ENCODE peak calls at places on chromosomes 16 and 17, in eight cellular contexts. One of them, this sample, is unnamed.

GRCh38 chr16:73228649-73229048 is 180.7 kb upstream of the ZFHX3 start:
- DNase-seq in AG04449: peak; percentile 19
- DNase-seq in testis: no peak
- DNase-seq in neural progenitor cell: no peak
- DNase-seq in AG09319: no peak
- DNase-seq in Caco-2: no peak
- DNase-seq in RWPE1: no peak
- DNase-seq in HFFc6: peak; percentile 83
- DNase-seq in this sample: peak; percentile 62

GRCh38 chr17:73952136-73952497 is 251.4 kb upstream of the RPL38 start:
- DNase-seq in neural progenitor cell: peak; percentile 85
- DNase-seq in Caco-2: no peak
- DNase-seq in testis: no peak
- DNase-seq in RWPE1: no peak
- DNase-seq in AG09319: no peak
- DNase-seq in AG04449: no peak
- DNase-seq in HFFc6: no peak
- DNase-seq in this sample: no peak

GRCh38 chr17:65294184-65294719 is 157.1 kb downstream of the RGS9 start:
- DNase-seq in AG09319: peak; percentile 42
- DNase-seq in AG04449: no peak
- DNase-seq in neural progenitor cell: peak; percentile 83
- DNase-seq in HFFc6: peak; percentile 45
- DNase-seq in Caco-2: peak; percentile 74
- DNase-seq in testis: peak; percentile 72
- DNase-seq in RWPE1: peak; percentile 71
- DNase-seq in this sample: peak; percentile 72

GRCh38 chr16:68752602-68753001 is 15.5 kb downstream of the CDH1 start:
- DNase-seq in testis: no peak
- DNase-seq in RWPE1: no peak
- DNase-seq in AG09319: no peak
- DNase-seq in HFFc6: no peak
- DNase-seq in AG04449: no peak
- DNase-seq in neural progenitor cell: no peak
- DNase-seq in Caco-2: peak; percentile 61
- DNase-seq in this sample: no peak

GRCh38 chr17:48497103-48497502 is 33.7 kb downstream of the HOXB1 start:
- DNase-seq in AG09319: no peak
- DNase-seq in Caco-2: no peak
- DNase-seq in HFFc6: no peak
- DNase-seq in testis: no peak
- DNase-seq in neural progenitor cell: no peak
- DNase-seq in RWPE1: no peak
- DNase-seq in AG04449: no peak
- DNase-seq in this sample: peak; percentile 68

GRCh38 chr16:12462690-12463646 is 340.7 kb downstream of the CPPED1 start:
- DNase-seq in Caco-2: no peak
- DNase-seq in AG09319: no peak
- DNase-seq in HFFc6: peak; percentile 30
- DNase-seq in RWPE1: no peak
- DNase-seq in neural progenitor cell: no peak
- DNase-seq in testis: no peak
- DNase-seq in AG04449: peak; percentile 41
- DNase-seq in this sample: peak; percentile 65

GRCh38 chr16:56354746-56355145 is 70.6 kb downstream of the AMFR start:
- DNase-seq in neural progenitor cell: no peak
- DNase-seq in Caco-2: no peak
- DNase-seq in AG09319: no peak
- DNase-seq in HFFc6: no peak
- DNase-seq in AG04449: no peak
- DNase-seq in RWPE1: no peak
- DNase-seq in testis: no peak
- DNase-seq in this sample: no peak

GRCh38 chr17:37820313-37821024 is 75.6 kb upstream of the HNF1B start:
- DNase-seq in RWPE1: no peak
- DNase-seq in Caco-2: no peak
- DNase-seq in testis: no peak
- DNase-seq in HFFc6: no peak
- DNase-seq in neural progenitor cell: no peak
- DNase-seq in AG04449: no peak
- DNase-seq in AG09319: no peak
- DNase-seq in this sample: no peak

GRCh38 chr17:37570527-37571093 is 38.6 kb downstream of the SYNRG start:
- DNase-seq in AG04449: no peak
- DNase-seq in AG09319: no peak
- DNase-seq in neural progenitor cell: peak; percentile 67
- DNase-seq in RWPE1: peak; percentile 94
- DNase-seq in testis: peak; percentile 52
- DNase-seq in HFFc6: peak; percentile 76
- DNase-seq in Caco-2: peak; percentile 71
- DNase-seq in this sample: peak; percentile 37

GRCh38 chr17:13919818-13920217 is 149.5 kb upstream of the COX10 start:
- DNase-seq in neural progenitor cell: no peak
- DNase-seq in AG04449: no peak
- DNase-seq in HFFc6: no peak
- DNase-seq in RWPE1: no peak
- DNase-seq in Caco-2: no peak
- DNase-seq in AG09319: no peak
- DNase-seq in testis: no peak
- DNase-seq in this sample: peak; percentile 12

GRCh38 chr17:60493847-60494321 is 32.2 kb downstream of the APPBP2 start:
- DNase-seq in AG04449: peak; percentile 67
- DNase-seq in testis: no peak
- DNase-seq in AG09319: no peak
- DNase-seq in HFFc6: peak; percentile 36
- DNase-seq in Caco-2: no peak
- DNase-seq in RWPE1: no peak
- DNase-seq in neural progenitor cell: no peak
- DNase-seq in this sample: peak; percentile 36

GRCh38 chr17:51479303-51479702 is 219.0 kb downstream of the UTP18 start:
- DNase-seq in neural progenitor cell: peak; percentile 15
- DNase-seq in AG09319: no peak
- DNase-seq in testis: no peak
- DNase-seq in RWPE1: no peak
- DNase-seq in HFFc6: no peak
- DNase-seq in Caco-2: no peak
- DNase-seq in AG04449: no peak
- DNase-seq in this sample: no peak

GRCh38 chr16:50602531-50603205 is 54.5 kb downstream of the NKD1 start:
- DNase-seq in RWPE1: peak; percentile 5
- DNase-seq in AG09319: no peak
- DNase-seq in HFFc6: no peak
- DNase-seq in testis: no peak
- DNase-seq in AG04449: no peak
- DNase-seq in neural progenitor cell: no peak
- DNase-seq in Caco-2: no peak
- DNase-seq in this sample: no peak

GRCh38 chr17:5537251-5537650 is 47.1 kb downstream of the NLRP1 start:
- DNase-seq in AG04449: no peak
- DNase-seq in neural progenitor cell: no peak
- DNase-seq in HFFc6: no peak
- DNase-seq in AG09319: no peak
- DNase-seq in RWPE1: no peak
- DNase-seq in testis: no peak
- DNase-seq in Caco-2: no peak
- DNase-seq in this sample: peak; percentile 20

GRCh38 chr16:46745594-46745993 is 2.5 kb downstream of the MYLK3 start:
- DNase-seq in AG04449: no peak
- DNase-seq in RWPE1: no peak
- DNase-seq in Caco-2: no peak
- DNase-seq in HFFc6: no peak
- DNase-seq in neural progenitor cell: no peak
- DNase-seq in testis: no peak
- DNase-seq in AG09319: no peak
- DNase-seq in this sample: no peak

GRCh38 chr17:76635659-76636360 is 7.7 kb downstream of the ST6GALNAC1 start:
- DNase-seq in Caco-2: no peak
- DNase-seq in HFFc6: peak; percentile 85
- DNase-seq in AG04449: no peak
- DNase-seq in RWPE1: no peak
- DNase-seq in AG09319: no peak
- DNase-seq in testis: no peak
- DNase-seq in neural progenitor cell: no peak
- DNase-seq in this sample: no peak

GRCh38 chr16:57589374-57589773 is 39.1 kb upstream of the ADGRG1 start:
- DNase-seq in RWPE1: no peak
- DNase-seq in AG09319: no peak
- DNase-seq in AG04449: no peak
- DNase-seq in HFFc6: no peak
- DNase-seq in neural progenitor cell: no peak
- DNase-seq in Caco-2: no peak
- DNase-seq in testis: no peak
- DNase-seq in this sample: no peak

GRCh38 chr17:41773190-41773588 is 13.3 kb downstream of the JUP start:
- DNase-seq in neural progenitor cell: peak; percentile 57
- DNase-seq in AG09319: no peak
- DNase-seq in testis: no peak
- DNase-seq in HFFc6: peak; percentile 81
- DNase-seq in AG04449: peak; percentile 33
- DNase-seq in RWPE1: peak; percentile 91
- DNase-seq in Caco-2: peak; percentile 92
- DNase-seq in this sample: peak; percentile 59

GRCh38 chr17:1040216-1040600 is 43.3 kb downstream of the TIMM22 start:
- DNase-seq in AG09319: no peak
- DNase-seq in testis: no peak
- DNase-seq in AG04449: no peak
- DNase-seq in neural progenitor cell: no peak
- DNase-seq in HFFc6: no peak
- DNase-seq in Caco-2: no peak
- DNase-seq in RWPE1: no peak
- DNase-seq in this sample: peak; percentile 56

GRCh38 chr17:40536731-40537171 is 28.5 kb downstream of the CCR7 start:
- DNase-seq in testis: no peak
- DNase-seq in AG09319: peak; percentile 73
- DNase-seq in AG04449: no peak
- DNase-seq in RWPE1: no peak
- DNase-seq in neural progenitor cell: no peak
- DNase-seq in Caco-2: no peak
- DNase-seq in HFFc6: no peak
- DNase-seq in this sample: peak; percentile 84

GRCh38 chr17:71472809-71473789 is 647.7 kb upstream of the SOX9 start:
- DNase-seq in AG09319: peak; percentile 37
- DNase-seq in testis: peak; percentile 44
- DNase-seq in RWPE1: peak; percentile 72
- DNase-seq in neural progenitor cell: peak; percentile 81
- DNase-seq in HFFc6: peak; percentile 43
- DNase-seq in Caco-2: peak; percentile 43
- DNase-seq in AG04449: no peak
- DNase-seq in this sample: peak; percentile 70

GRCh38 chr16:85473909-85474640 is 139.0 kb upstream of the GSE1 start:
- DNase-seq in RWPE1: no peak
- DNase-seq in AG04449: no peak
- DNase-seq in Caco-2: no peak
- DNase-seq in testis: peak; percentile 42
- DNase-seq in neural progenitor cell: no peak
- DNase-seq in HFFc6: no peak
- DNase-seq in AG09319: no peak
- DNase-seq in this sample: peak; percentile 54
- TF ChIP-seq CTCF in RWPE1: no peak
- TF ChIP-seq CTCF in AG04449: no peak
- TF ChIP-seq CTCF in Caco-2: peak; percentile 5
- TF ChIP-seq CTCF in testis: no peak
- TF ChIP-seq CTCF in neural progenitor cell: peak; percentile 1
- TF ChIP-seq CTCF in HFFc6: no peak
- TF ChIP-seq CTCF in AG09319: no peak
- TF ChIP-seq CTCF in this sample: peak; percentile 11

DNA sequence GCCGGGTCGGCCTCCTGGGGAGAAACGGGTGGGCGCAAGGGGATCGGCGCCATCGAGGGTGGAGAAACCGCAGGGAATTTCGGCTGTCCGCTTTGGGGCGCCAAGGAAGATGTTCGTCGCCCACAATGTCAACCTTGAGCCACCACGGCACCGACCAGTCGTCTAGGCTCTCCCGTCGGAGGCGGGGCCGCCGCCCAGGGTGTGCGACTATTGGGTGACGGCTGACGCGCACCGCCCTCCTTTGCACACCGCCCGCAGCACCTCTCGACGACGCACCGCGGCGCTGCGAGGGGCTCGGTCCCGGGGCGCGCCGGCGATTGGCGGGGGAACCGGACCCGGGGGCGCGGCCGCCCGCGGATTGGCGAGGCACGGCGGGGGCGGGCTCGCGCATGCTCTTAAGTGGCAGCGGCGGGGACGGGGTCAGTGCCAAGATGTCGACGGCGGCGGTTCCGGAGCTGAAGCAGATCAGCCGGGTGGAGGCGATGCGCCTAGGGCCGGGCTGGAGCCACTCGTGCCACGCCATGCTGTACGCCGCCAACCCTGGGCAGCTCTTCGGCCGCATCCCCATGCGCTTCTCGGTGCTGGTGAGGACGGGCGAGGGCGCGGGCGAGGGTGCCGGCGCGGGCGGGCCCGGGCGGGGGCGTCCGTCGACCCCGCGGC is at the start of gene NUDT16L1:
- DNase-seq in Caco-2: peak; percentile 92
- DNase-seq in HFFc6: peak; percentile 92
- DNase-seq in AG04449: peak; percentile 17
- DNase-seq in testis: peak; percentile 96
- DNase-seq in AG09319: peak; percentile 83
- DNase-seq in neural progenitor cell: peak; percentile 99
- DNase-seq in RWPE1: peak; percentile 97
- DNase-seq in this sample: peak; percentile 92
- TF ChIP-seq CTCF in Caco-2: no peak
- TF ChIP-seq CTCF in HFFc6: peak; percentile 64
- TF ChIP-seq CTCF in AG04449: peak; percentile 55
- TF ChIP-seq CTCF in testis: no peak
- TF ChIP-seq CTCF in AG09319: no peak
- TF ChIP-seq CTCF in neural progenitor cell: peak; percentile 41
- TF ChIP-seq CTCF in RWPE1: no peak
- TF ChIP-seq CTCF in this sample: no peak

GRCh38 chr16:4538386-4539235 is at the start of gene CDIP1:
- DNase-seq in Caco-2: peak; percentile 97
- DNase-seq in RWPE1: peak; percentile 95
- DNase-seq in AG09319: peak; percentile 81
- DNase-seq in AG04449: peak; percentile 46
- DNase-seq in neural progenitor cell: peak; percentile 95
- DNase-seq in HFFc6: peak; percentile 76
- DNase-seq in testis: peak; percentile 98
- DNase-seq in this sample: peak; percentile 88
- TF ChIP-seq CTCF in Caco-2: no peak
- TF ChIP-seq CTCF in RWPE1: no peak
- TF ChIP-seq CTCF in AG09319: no peak
- TF ChIP-seq CTCF in AG04449: no peak
- TF ChIP-seq CTCF in neural progenitor cell: peak; percentile 11
- TF ChIP-seq CTCF in HFFc6: no peak
- TF ChIP-seq CTCF in testis: peak; percentile 42
- TF ChIP-seq CTCF in this sample: no peak

DNA sequence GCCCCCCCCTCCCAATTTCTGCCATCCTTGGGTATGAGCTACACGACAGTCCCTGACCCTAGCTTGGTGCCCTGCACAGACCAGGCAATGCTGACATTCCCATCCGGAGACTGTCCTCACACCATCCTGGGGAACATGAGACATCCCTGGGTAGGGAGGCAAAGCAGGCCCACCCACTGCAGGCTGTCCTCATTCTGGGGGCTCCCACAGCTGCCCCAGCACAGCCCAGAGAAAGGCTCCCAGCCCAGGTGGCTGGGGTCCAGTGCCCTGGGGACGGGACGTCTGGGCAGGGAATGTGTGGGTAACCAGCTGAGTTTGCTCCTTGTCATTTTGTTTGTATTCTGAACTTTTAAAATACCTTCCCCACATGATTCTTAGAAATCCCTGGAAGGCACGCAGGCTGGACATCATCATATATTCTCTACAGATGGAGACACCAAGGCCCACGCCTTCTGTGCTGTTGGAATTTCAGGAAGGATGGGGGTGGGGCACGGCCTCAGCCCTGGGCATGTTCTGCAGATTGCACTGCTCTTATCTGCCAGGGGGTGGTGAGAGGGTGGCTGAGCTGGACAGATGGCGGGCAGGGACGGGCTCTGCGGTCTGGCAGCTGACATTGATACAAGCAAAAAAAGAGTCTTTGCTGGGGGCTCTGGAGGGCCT is 28.5 kb downstream of the LRRC75A start:
- DNase-seq in RWPE1: peak; percentile 56
- DNase-seq in AG04449: no peak
- DNase-seq in testis: peak; percentile 83
- DNase-seq in Caco-2: no peak
- DNase-seq in neural progenitor cell: no peak
- DNase-seq in HFFc6: peak; percentile 63
- DNase-seq in AG09319: peak; percentile 35
- DNase-seq in this sample: peak; percentile 81
- TF ChIP-seq CTCF in RWPE1: peak; percentile 17
- TF ChIP-seq CTCF in AG04449: peak; percentile 59
- TF ChIP-seq CTCF in testis: no peak
- TF ChIP-seq CTCF in Caco-2: peak; percentile 11
- TF ChIP-seq CTCF in neural progenitor cell: no peak
- TF ChIP-seq CTCF in HFFc6: peak; percentile 66
- TF ChIP-seq CTCF in AG09319: peak; percentile 44
- TF ChIP-seq CTCF in this sample: peak; percentile 50

This sample was measured in AG10803.